ENCODE peak calls at places on chromosome 11, in seven cellular contexts. B is activated gamma-delta T cell treated with Interleukin-2 at 50 U/mL for 16 hours; O is kidney tubule cell; U is left lobe of liver; J is stimulated activated CD4-positive, alpha-beta T cell treated with anti-CD3 and anti-CD28 coated beads, Interleukin-1b, Interleukin-23, amount 100 ng/mL, for 48 hours; N is PC-3; L is HFFc6. P is an unnamed sample.

GRCh38 chr11:121451982-121452608 is at the start of gene SORL1:
- DNase-seq in L (no peak), O (peak; percentile 72), N (peak; percentile 90), J (peak; percentile 76), U (peak; percentile 86), B (peak; percentile 67), P (peak; percentile 47)

GRCh38 chr11:33256031-33256807 is 962 bp upstream of the HIPK3 start:
- DNase-seq in L (no peak), B (no peak), U (no peak), J (no peak), N (no peak), O (no peak), P (no peak)

GRCh38 chr11:76459299-76459698 is 14.5 kb downstream of the EMSY start:
- DNase-seq in N (peak; percentile 46), U (no peak), J (no peak), B (no peak), O (no peak), L (no peak), P (no peak)

GRCh38 chr11:20112291-20113146 is 47.8 kb downstream of the DBX1 start:
- DNase-seq in U (no peak), B (no peak), J (no peak), N (peak; percentile 83), O (peak; percentile 96), L (peak; percentile 86), P (peak; percentile 96)

GRCh38 chr11:720642-721346 is 14.8 kb downstream of the EPS8L2 start:
- DNase-seq in L (no peak), B (peak; percentile 52), N (peak; percentile 41), J (no peak), O (peak; percentile 51), U (peak; percentile 75), P (no peak)

GRCh38 chr11:34204396-34205279 is 99.2 kb downstream of the NAT10 start:
- DNase-seq in O (peak; percentile 99), B (no peak), U (no peak), N (peak; percentile 97), J (no peak), L (peak; percentile 40), P (peak; percentile 57)

GRCh38 chr11:123233280-123233977 is 38.4 kb upstream of the CLMP start:
- DNase-seq in J (no peak), L (no peak), B (peak; percentile 4), N (no peak), O (peak; percentile 12), U (no peak), P (no peak)

GRCh38 chr11:2314525-2315394 is 12.9 kb downstream of the TSPAN32 start:
- DNase-seq in O (no peak), U (peak; percentile 85), L (no peak), B (no peak), N (no peak), J (no peak), P (peak; percentile 72)

GRCh38 chr11:120294096-120294495 is 31.0 kb upstream of the TLCD5 start:
- DNase-seq in B (no peak), L (no peak), U (no peak), O (no peak), J (no peak), N (no peak), P (no peak)

GRCh38 chr11:59216654-59217640 is 4.2 kb upstream of the MPEG1 start:
- DNase-seq in O (peak; percentile 28), J (no peak), L (no peak), N (peak; percentile 85), U (no peak), B (no peak), P (no peak)

GRCh38 chr11:60915250-60915914 is 1.4 kb downstream of the TMEM109 start:
- DNase-seq in L (peak; percentile 65), N (peak; percentile 95), J (peak; percentile 67), O (peak; percentile 86), U (no peak), B (peak; percentile 74), P (peak; percentile 65)

GRCh38 chr11:16738949-16739262 is 459 bp downstream of the C11orf58 start:
- DNase-seq in J (no peak), U (no peak), N (no peak), L (no peak), O (no peak), B (no peak), P (no peak)

GRCh38 chr11:14288189-14288935 is 70.6 kb downstream of the RRAS2 start:
- DNase-seq in L (peak; percentile 82), N (peak; percentile 71), U (no peak), J (no peak), O (peak; percentile 90), B (no peak), P (no peak)

GRCh38 chr11:12433571-12434061 is 56.2 kb downstream of the PARVA start:
- DNase-seq in N (no peak), L (peak; percentile 79), J (no peak), O (no peak), U (no peak), B (no peak), P (no peak)

GRCh38 chr11:304915-305833 is 2.4 kb upstream of the IFITM2 start:
- DNase-seq in U (no peak), N (peak; percentile 66), B (peak; percentile 64), O (peak; percentile 60), L (peak; percentile 63), J (peak; percentile 58), P (peak; percentile 33)

GRCh38 chr11:36265793-36266628 is 23.2 kb downstream of the COMMD9 start:
- DNase-seq in L (no peak), B (peak; percentile 45), U (peak; percentile 67), N (peak; percentile 70), O (peak; percentile 67), J (peak; percentile 51), P (peak; percentile 18)

GRCh38 chr11:24386551-24387404 is 110.1 kb upstream of the LUZP2 start:
- DNase-seq in U (no peak), J (no peak), L (peak; percentile 25), N (peak; percentile 60), O (peak; percentile 22), B (no peak), P (peak; percentile 3)

GRCh38 chr11:113045146-113045545 is 83.9 kb downstream of the NCAM1 start:
- DNase-seq in J (no peak), O (no peak), N (no peak), U (no peak), L (no peak), B (no peak), P (no peak)

GRCh38 chr11:102589047-102589459 is 36.1 kb downstream of the MMP20 start:
- DNase-seq in L (no peak), J (peak; percentile 69), B (no peak), U (no peak), N (no peak), O (no peak), P (no peak)

GRCh38 chr11:44258839-44259420 is 51.0 kb downstream of the ALX4 start:
- DNase-seq in N (no peak), J (no peak), B (no peak), L (no peak), U (no peak), O (no peak), P (no peak)

GRCh38 chr11:69102732-69103615 is 52.8 kb upstream of the SMIM38 start:
- DNase-seq in L (no peak), N (peak; percentile 34), B (no peak), J (no peak), U (no peak), O (peak; percentile 19), P (no peak)

GRCh38 chr11:94007906-94008305 is 13.2 kb upstream of the HEPHL1 start:
- DNase-seq in L (no peak), N (no peak), B (no peak), J (no peak), U (no peak), O (no peak), P (no peak)

GRCh38 chr11:77038029-77038824 is 4.0 kb downstream of the B3GNT6 start:
- DNase-seq in L (no peak), N (peak; percentile 75), B (no peak), U (no peak), J (no peak), O (peak; percentile 54), P (no peak)

GRCh38 chr11:77821349-77821851 is 456 bp downstream of the AAMDC start:
- DNase-seq in L (peak; percentile 32), N (peak; percentile 31), U (peak; percentile 48), O (peak; percentile 23), B (peak; percentile 17), J (no peak), P (no peak)

GRCh38 chr11:26109658-26110393 is 222.1 kb upstream of the ANO3 start:
- DNase-seq in U (no peak), L (no peak), B (no peak), J (no peak), N (no peak), O (no peak), P (no peak)

GRCh38 chr11:64916040-64916847 is 765 bp downstream of the ATG2A start:
- DNase-seq in B (peak; percentile 37), J (no peak), O (peak; percentile 55), N (peak; percentile 22), U (peak; percentile 68), L (no peak), P (peak; percentile 58)

GRCh38 chr11:72471005-72471898 is 36.9 kb upstream of the CLPB start:
- DNase-seq in J (peak; percentile 56), N (peak; percentile 84), U (peak; percentile 61), L (peak; percentile 60), B (peak; percentile 53), O (peak; percentile 74), P (peak; percentile 49)

GRCh38 chr11:111335596-111335995 is 37.2 kb downstream of the POU2AF3 start:
- DNase-seq in J (no peak), O (no peak), N (peak; percentile 25), L (peak; percentile 7), B (no peak), U (no peak), P (no peak)

GRCh38 chr11:44298862-44299261 is 11.1 kb downstream of the ALX4 start:
- DNase-seq in N (no peak), B (no peak), O (no peak), U (no peak), J (no peak), L (no peak), P (no peak)

GRCh38 chr11:111942826-111943225 is 5.7 kb downstream of the DIXDC1 start:
- DNase-seq in B (no peak), U (no peak), J (no peak), L (no peak), O (peak; percentile 36), N (no peak), P (no peak)

GRCh38 chr11:128582496-128583366 is 4.6 kb downstream of the ETS1 start:
- DNase-seq in O (peak; percentile 90), L (peak; percentile 92), J (peak; percentile 8), N (peak; percentile 97), U (no peak), B (no peak), P (peak; percentile 94)

GRCh38 chr11:109424893-109425292 is 2.9 kb downstream of the C11orf87 start:
- DNase-seq in B (no peak), J (no peak), U (no peak), L (no peak), O (peak; percentile 16), N (peak; percentile 59), P (no peak)

GRCh38 chr11:1271927-1272326 is 37.5 kb downstream of the TOLLIP start:
- DNase-seq in J (no peak), U (no peak), B (no peak), L (no peak), O (no peak), N (no peak), P (no peak)

GRCh38 chr11:116500833-116501622 is 271.8 kb downstream of the BUD13 start:
- DNase-seq in U (no peak), N (no peak), O (no peak), J (no peak), B (no peak), L (no peak), P (no peak)

GRCh38 chr11:19087658-19088057 is 27.1 kb upstream of the MRGPRX2 start:
- DNase-seq in U (no peak), L (peak; percentile 89), N (peak; percentile 92), B (no peak), O (peak; percentile 78), J (no peak), P (peak; percentile 60)

GRCh38 chr11:34302046-34302921 is 55.5 kb downstream of the ABTB2 start:
- DNase-seq in O (peak; percentile 100), J (no peak), B (no peak), L (peak; percentile 96), U (no peak), N (peak; percentile 84), P (peak; percentile 94)

GRCh38 chr11:44125598-44125997 is 30.1 kb downstream of the EXT2 start:
- DNase-seq in L (no peak), U (no peak), N (no peak), J (no peak), B (no peak), O (no peak), P (no peak)

GRCh38 chr11:124769804-124770774 is 8.0 kb upstream of the ESAM start:
- DNase-seq in L (peak; percentile 40), J (no peak), N (peak; percentile 90), U (no peak), O (peak; percentile 72), B (no peak), P (peak; percentile 72)